ENCODE peak calls at places on chromosome 21, in eight cellular contexts. One of them, this sample, is unnamed.

GRCh38 chr21:46585191-46585953 is 19.5 kb downstream of the S100B start:
- DNase-seq in choroid plexus epithelial cell: no peak
- DNase-seq in activated CD8-positive, alpha-beta memory T cell treated with anti-CD3 and anti-CD28 coated beads, Interleukin-2, amount 10 ng/mL, durations not matched to agents 7 days and 5 days: no peak
- DNase-seq in anterior cingulate cortex: no peak
- DNase-seq in germinal center: no peak
- DNase-seq in activated naive CD4-positive, alpha-beta T cell treated with Interleukin-2 at 50 U/mL for 16 hours: no peak
- DNase-seq in NCI-H1105: peak; percentile 22
- DNase-seq in stimulated activated CD8-positive, alpha-beta memory T cell treated with anti-CD3 and anti-CD28 coated beads, Interleukin-4, amount 100 ng/mL, for 4 hours: no peak
- DNase-seq in this sample: no peak

GRCh38 chr21:43193651-43194302 is 25.0 kb downstream of the CRYAA start:
- DNase-seq in choroid plexus epithelial cell: peak; percentile 90
- DNase-seq in activated CD8-positive, alpha-beta memory T cell treated with anti-CD3 and anti-CD28 coated beads, Interleukin-2, amount 10 ng/mL, durations not matched to agents 7 days and 5 days: no peak
- DNase-seq in anterior cingulate cortex: no peak
- DNase-seq in germinal center: no peak
- DNase-seq in activated naive CD4-positive, alpha-beta T cell treated with Interleukin-2 at 50 U/mL for 16 hours: no peak
- DNase-seq in NCI-H1105: no peak
- DNase-seq in stimulated activated CD8-positive, alpha-beta memory T cell treated with anti-CD3 and anti-CD28 coated beads, Interleukin-4, amount 100 ng/mL, for 4 hours: no peak
- DNase-seq in this sample: no peak

GRCh38 chr21:37073417-37074194 is 552 bp downstream of the TTC3 start:
- DNase-seq in choroid plexus epithelial cell: peak; percentile 37
- DNase-seq in activated CD8-positive, alpha-beta memory T cell treated with anti-CD3 and anti-CD28 coated beads, Interleukin-2, amount 10 ng/mL, durations not matched to agents 7 days and 5 days: peak; percentile 76
- DNase-seq in anterior cingulate cortex: peak; percentile 41
- DNase-seq in germinal center: peak; percentile 42
- DNase-seq in activated naive CD4-positive, alpha-beta T cell treated with Interleukin-2 at 50 U/mL for 16 hours: peak; percentile 63
- DNase-seq in NCI-H1105: peak; percentile 14
- DNase-seq in stimulated activated CD8-positive, alpha-beta memory T cell treated with anti-CD3 and anti-CD28 coated beads, Interleukin-4, amount 100 ng/mL, for 4 hours: peak; percentile 50
- DNase-seq in this sample: peak; percentile 75

GRCh38 chr21:40976198-40977114 is 129.5 kb upstream of the DSCAM start:
- DNase-seq in choroid plexus epithelial cell: no peak
- DNase-seq in activated CD8-positive, alpha-beta memory T cell treated with anti-CD3 and anti-CD28 coated beads, Interleukin-2, amount 10 ng/mL, durations not matched to agents 7 days and 5 days: no peak
- DNase-seq in anterior cingulate cortex: no peak
- DNase-seq in germinal center: no peak
- DNase-seq in activated naive CD4-positive, alpha-beta T cell treated with Interleukin-2 at 50 U/mL for 16 hours: no peak
- DNase-seq in NCI-H1105: no peak
- DNase-seq in stimulated activated CD8-positive, alpha-beta memory T cell treated with anti-CD3 and anti-CD28 coated beads, Interleukin-4, amount 100 ng/mL, for 4 hours: no peak
- DNase-seq in this sample: peak; percentile 49

GRCh38 chr21:45496151-45496967 is 45.9 kb downstream of the SLC19A1 start:
- DNase-seq in choroid plexus epithelial cell: no peak
- DNase-seq in activated CD8-positive, alpha-beta memory T cell treated with anti-CD3 and anti-CD28 coated beads, Interleukin-2, amount 10 ng/mL, durations not matched to agents 7 days and 5 days: no peak
- DNase-seq in anterior cingulate cortex: no peak
- DNase-seq in germinal center: no peak
- DNase-seq in activated naive CD4-positive, alpha-beta T cell treated with Interleukin-2 at 50 U/mL for 16 hours: no peak
- DNase-seq in NCI-H1105: no peak
- DNase-seq in stimulated activated CD8-positive, alpha-beta memory T cell treated with anti-CD3 and anti-CD28 coated beads, Interleukin-4, amount 100 ng/mL, for 4 hours: no peak
- DNase-seq in this sample: no peak

GRCh38 chr21:42214081-42214750 is 4.7 kb upstream of the ABCG1 start:
- DNase-seq in choroid plexus epithelial cell: no peak
- DNase-seq in activated CD8-positive, alpha-beta memory T cell treated with anti-CD3 and anti-CD28 coated beads, Interleukin-2, amount 10 ng/mL, durations not matched to agents 7 days and 5 days: no peak
- DNase-seq in anterior cingulate cortex: no peak
- DNase-seq in germinal center: no peak
- DNase-seq in activated naive CD4-positive, alpha-beta T cell treated with Interleukin-2 at 50 U/mL for 16 hours: no peak
- DNase-seq in NCI-H1105: no peak
- DNase-seq in stimulated activated CD8-positive, alpha-beta memory T cell treated with anti-CD3 and anti-CD28 coated beads, Interleukin-4, amount 100 ng/mL, for 4 hours: no peak
- DNase-seq in this sample: no peak

GRCh38 chr21:41615613-41616012 is 107.7 kb upstream of the TMPRSS2 start:
- DNase-seq in choroid plexus epithelial cell: peak; percentile 94
- DNase-seq in activated CD8-positive, alpha-beta memory T cell treated with anti-CD3 and anti-CD28 coated beads, Interleukin-2, amount 10 ng/mL, durations not matched to agents 7 days and 5 days: no peak
- DNase-seq in anterior cingulate cortex: no peak
- DNase-seq in germinal center: no peak
- DNase-seq in activated naive CD4-positive, alpha-beta T cell treated with Interleukin-2 at 50 U/mL for 16 hours: no peak
- DNase-seq in NCI-H1105: no peak
- DNase-seq in stimulated activated CD8-positive, alpha-beta memory T cell treated with anti-CD3 and anti-CD28 coated beads, Interleukin-4, amount 100 ng/mL, for 4 hours: no peak
- DNase-seq in this sample: no peak

GRCh38 chr21:46515109-46515508 is 56.4 kb downstream of the DIP2A start:
- DNase-seq in choroid plexus epithelial cell: peak; percentile 47
- DNase-seq in activated CD8-positive, alpha-beta memory T cell treated with anti-CD3 and anti-CD28 coated beads, Interleukin-2, amount 10 ng/mL, durations not matched to agents 7 days and 5 days: no peak
- DNase-seq in anterior cingulate cortex: peak; percentile 29
- DNase-seq in germinal center: peak; percentile 27
- DNase-seq in activated naive CD4-positive, alpha-beta T cell treated with Interleukin-2 at 50 U/mL for 16 hours: peak; percentile 15
- DNase-seq in NCI-H1105: no peak
- DNase-seq in stimulated activated CD8-positive, alpha-beta memory T cell treated with anti-CD3 and anti-CD28 coated beads, Interleukin-4, amount 100 ng/mL, for 4 hours: no peak
- DNase-seq in this sample: peak; percentile 78

GRCh38 chr21:33058468-33059318 is 11.2 kb upstream of the OLIG1 start:
- DNase-seq in choroid plexus epithelial cell: no peak
- DNase-seq in activated CD8-positive, alpha-beta memory T cell treated with anti-CD3 and anti-CD28 coated beads, Interleukin-2, amount 10 ng/mL, durations not matched to agents 7 days and 5 days: no peak
- DNase-seq in anterior cingulate cortex: no peak
- DNase-seq in germinal center: no peak
- DNase-seq in activated naive CD4-positive, alpha-beta T cell treated with Interleukin-2 at 50 U/mL for 16 hours: no peak
- DNase-seq in NCI-H1105: peak; percentile 51
- DNase-seq in stimulated activated CD8-positive, alpha-beta memory T cell treated with anti-CD3 and anti-CD28 coated beads, Interleukin-4, amount 100 ng/mL, for 4 hours: no peak
- DNase-seq in this sample: no peak

GRCh38 chr21:45502600-45502999 is 39.6 kb downstream of the SLC19A1 start:
- DNase-seq in choroid plexus epithelial cell: no peak
- DNase-seq in activated CD8-positive, alpha-beta memory T cell treated with anti-CD3 and anti-CD28 coated beads, Interleukin-2, amount 10 ng/mL, durations not matched to agents 7 days and 5 days: no peak
- DNase-seq in anterior cingulate cortex: no peak
- DNase-seq in germinal center: no peak
- DNase-seq in activated naive CD4-positive, alpha-beta T cell treated with Interleukin-2 at 50 U/mL for 16 hours: no peak
- DNase-seq in NCI-H1105: no peak
- DNase-seq in stimulated activated CD8-positive, alpha-beta memory T cell treated with anti-CD3 and anti-CD28 coated beads, Interleukin-4, amount 100 ng/mL, for 4 hours: no peak
- DNase-seq in this sample: no peak

GRCh38 chr21:25963186-25963585 is 207.4 kb downstream of the APP start:
- DNase-seq in choroid plexus epithelial cell: peak; percentile 59
- DNase-seq in activated CD8-positive, alpha-beta memory T cell treated with anti-CD3 and anti-CD28 coated beads, Interleukin-2, amount 10 ng/mL, durations not matched to agents 7 days and 5 days: no peak
- DNase-seq in anterior cingulate cortex: no peak
- DNase-seq in germinal center: no peak
- DNase-seq in activated naive CD4-positive, alpha-beta T cell treated with Interleukin-2 at 50 U/mL for 16 hours: no peak
- DNase-seq in NCI-H1105: no peak
- DNase-seq in stimulated activated CD8-positive, alpha-beta memory T cell treated with anti-CD3 and anti-CD28 coated beads, Interleukin-4, amount 100 ng/mL, for 4 hours: no peak
- DNase-seq in this sample: no peak

GRCh38 chr21:35234725-35235124 is 185.6 kb upstream of the RUNX1 start:
- DNase-seq in choroid plexus epithelial cell: peak; percentile 17
- DNase-seq in activated CD8-positive, alpha-beta memory T cell treated with anti-CD3 and anti-CD28 coated beads, Interleukin-2, amount 10 ng/mL, durations not matched to agents 7 days and 5 days: no peak
- DNase-seq in anterior cingulate cortex: no peak
- DNase-seq in germinal center: peak; percentile 19
- DNase-seq in activated naive CD4-positive, alpha-beta T cell treated with Interleukin-2 at 50 U/mL for 16 hours: no peak
- DNase-seq in NCI-H1105: no peak
- DNase-seq in stimulated activated CD8-positive, alpha-beta memory T cell treated with anti-CD3 and anti-CD28 coated beads, Interleukin-4, amount 100 ng/mL, for 4 hours: no peak
- DNase-seq in this sample: peak; percentile 15

GRCh38 chr21:39022035-39022900 is 161.0 kb downstream of the PSMG1 start:
- DNase-seq in choroid plexus epithelial cell: no peak
- DNase-seq in activated CD8-positive, alpha-beta memory T cell treated with anti-CD3 and anti-CD28 coated beads, Interleukin-2, amount 10 ng/mL, durations not matched to agents 7 days and 5 days: no peak
- DNase-seq in anterior cingulate cortex: no peak
- DNase-seq in germinal center: no peak
- DNase-seq in activated naive CD4-positive, alpha-beta T cell treated with Interleukin-2 at 50 U/mL for 16 hours: no peak
- DNase-seq in NCI-H1105: peak; percentile 75
- DNase-seq in stimulated activated CD8-positive, alpha-beta memory T cell treated with anti-CD3 and anti-CD28 coated beads, Interleukin-4, amount 100 ng/mL, for 4 hours: no peak
- DNase-seq in this sample: no peak

GRCh38 chr21:21064353-21064752 is 66.1 kb downstream of the NCAM2 start:
- DNase-seq in choroid plexus epithelial cell: peak; percentile 7
- DNase-seq in activated CD8-positive, alpha-beta memory T cell treated with anti-CD3 and anti-CD28 coated beads, Interleukin-2, amount 10 ng/mL, durations not matched to agents 7 days and 5 days: no peak
- DNase-seq in anterior cingulate cortex: no peak
- DNase-seq in germinal center: no peak
- DNase-seq in activated naive CD4-positive, alpha-beta T cell treated with Interleukin-2 at 50 U/mL for 16 hours: no peak
- DNase-seq in NCI-H1105: no peak
- DNase-seq in stimulated activated CD8-positive, alpha-beta memory T cell treated with anti-CD3 and anti-CD28 coated beads, Interleukin-4, amount 100 ng/mL, for 4 hours: no peak
- DNase-seq in this sample: no peak

GRCh38 chr21:34270406-34270805 is 93.4 kb upstream of the KCNE2 start:
- DNase-seq in choroid plexus epithelial cell: no peak
- DNase-seq in activated CD8-positive, alpha-beta memory T cell treated with anti-CD3 and anti-CD28 coated beads, Interleukin-2, amount 10 ng/mL, durations not matched to agents 7 days and 5 days: no peak
- DNase-seq in anterior cingulate cortex: no peak
- DNase-seq in germinal center: no peak
- DNase-seq in activated naive CD4-positive, alpha-beta T cell treated with Interleukin-2 at 50 U/mL for 16 hours: no peak
- DNase-seq in NCI-H1105: no peak
- DNase-seq in stimulated activated CD8-positive, alpha-beta memory T cell treated with anti-CD3 and anti-CD28 coated beads, Interleukin-4, amount 100 ng/mL, for 4 hours: no peak
- DNase-seq in this sample: no peak

GRCh38 chr21:28858424-28858823 is 134.3 kb downstream of the LTN1 start:
- DNase-seq in choroid plexus epithelial cell: no peak
- DNase-seq in activated CD8-positive, alpha-beta memory T cell treated with anti-CD3 and anti-CD28 coated beads, Interleukin-2, amount 10 ng/mL, durations not matched to agents 7 days and 5 days: no peak
- DNase-seq in anterior cingulate cortex: no peak
- DNase-seq in germinal center: no peak
- DNase-seq in activated naive CD4-positive, alpha-beta T cell treated with Interleukin-2 at 50 U/mL for 16 hours: no peak
- DNase-seq in NCI-H1105: no peak
- DNase-seq in stimulated activated CD8-positive, alpha-beta memory T cell treated with anti-CD3 and anti-CD28 coated beads, Interleukin-4, amount 100 ng/mL, for 4 hours: no peak
- DNase-seq in this sample: no peak

GRCh38 chr21:43306911-43307676 is 119.8 kb downstream of the SIK1 start:
- DNase-seq in choroid plexus epithelial cell: peak; percentile 37
- DNase-seq in activated CD8-positive, alpha-beta memory T cell treated with anti-CD3 and anti-CD28 coated beads, Interleukin-2, amount 10 ng/mL, durations not matched to agents 7 days and 5 days: no peak
- DNase-seq in anterior cingulate cortex: no peak
- DNase-seq in germinal center: peak; percentile 48
- DNase-seq in activated naive CD4-positive, alpha-beta T cell treated with Interleukin-2 at 50 U/mL for 16 hours: no peak
- DNase-seq in NCI-H1105: no peak
- DNase-seq in stimulated activated CD8-positive, alpha-beta memory T cell treated with anti-CD3 and anti-CD28 coated beads, Interleukin-4, amount 100 ng/mL, for 4 hours: no peak
- DNase-seq in this sample: peak; percentile 27

GRCh38 chr21:43591468-43592050 is 67.7 kb downstream of the HSF2BP start:
- DNase-seq in choroid plexus epithelial cell: peak; percentile 63
- DNase-seq in activated CD8-positive, alpha-beta memory T cell treated with anti-CD3 and anti-CD28 coated beads, Interleukin-2, amount 10 ng/mL, durations not matched to agents 7 days and 5 days: no peak
- DNase-seq in anterior cingulate cortex: no peak
- DNase-seq in germinal center: no peak
- DNase-seq in activated naive CD4-positive, alpha-beta T cell treated with Interleukin-2 at 50 U/mL for 16 hours: no peak
- DNase-seq in NCI-H1105: no peak
- DNase-seq in stimulated activated CD8-positive, alpha-beta memory T cell treated with anti-CD3 and anti-CD28 coated beads, Interleukin-4, amount 100 ng/mL, for 4 hours: no peak
- DNase-seq in this sample: no peak